ENCODE peak calls at places on chromosomes 12 and 14, in ten cellular contexts. N is endodermal cell; G is islet precursor cell; Z is mesendoderm; F is activated T-helper 1 cell treated with anti-CD3 and anti-CD28 coated beads, Interleukin-2, amount 50 U/mL, for 16 hours; B is T-cell; J is left kidney; Q is NCI-H1436; M is NCI-H1092; V is ACHN. H is an unnamed sample.

GRCh38 chr12:92297932-92298681 is 152.5 kb upstream of the BTG1 start:
- DNase-seq in N (no peak), G (no peak), Z (no peak), F (no peak), B (no peak), J (no peak), Q (no peak), M (no peak), V (no peak), H (no peak)

GRCh38 chr12:24081581-24081980 is 132.1 kb upstream of the SOX5 start:
- DNase-seq in N (no peak), G (no peak), Z (no peak), F (no peak), B (no peak), J (no peak), Q (no peak), M (no peak), V (no peak), H (no peak)

GRCh38 chr14:71322660-71323250 is 415.5 kb downstream of the PCNX1 start:
- DNase-seq in N (no peak), G (no peak), Z (peak), F (no peak), B (peak), J (peak), Q (no peak), M (no peak), V (peak), H (no peak)

GRCh38 chr14:80629606-80630005 is 311.9 kb downstream of the CEP128 start:
- DNase-seq in N (no peak), G (no peak), Z (no peak), F (no peak), B (no peak), J (no peak), Q (no peak), M (no peak), V (no peak), H (no peak)

GRCh38 chr12:51752490-51752889 is 96.0 kb downstream of the FIGNL2 start:
- DNase-seq in N (peak), G (peak), Z (peak), F (no peak), B (no peak), J (peak), Q (no peak), M (no peak), V (peak), H (no peak)

GRCh38 chr12:13603951-13604350 is 377.5 kb downstream of the GRIN2B start:
- DNase-seq in N (peak), G (no peak), Z (no peak), F (no peak), B (no peak), J (peak), Q (no peak), M (no peak), V (no peak), H (no peak)

GRCh38 chr14:36208690-36209278 is 32.3 kb upstream of the PTCSC3 start:
- DNase-seq in N (no peak), G (no peak), Z (no peak), F (no peak), B (no peak), J (no peak), Q (peak), M (peak), V (no peak), H (no peak)

GRCh38 chr12:118467576-118467975 is 91.2 kb downstream of the SUDS3 start:
- DNase-seq in N (peak), G (peak), Z (no peak), F (no peak), B (no peak), J (no peak), Q (no peak), M (no peak), V (no peak), H (no peak)

GRCh38 chr14:50373959-50374358 is 22.7 kb downstream of the CDKL1 start:
- DNase-seq in N (no peak), G (no peak), Z (no peak), F (no peak), B (no peak), J (no peak), Q (no peak), M (no peak), V (no peak), H (no peak)

GRCh38 chr12:91890742-91891141 is 254.9 kb downstream of the BTG1 start:
- DNase-seq in N (no peak), G (no peak), Z (no peak), F (no peak), B (no peak), J (no peak), Q (no peak), M (no peak), V (no peak), H (no peak)

GRCh38 chr12:32125455-32126084 is 18.9 kb downstream of the BICD1 start:
- DNase-seq in N (peak), G (no peak), Z (no peak), F (no peak), B (no peak), J (no peak), Q (no peak), M (no peak), V (no peak), H (no peak)

GRCh38 chr12:121858662-121859572 is at the start of gene HPD:
- DNase-seq in N (peak), G (peak), Z (peak), F (no peak), B (no peak), J (peak), Q (no peak), M (no peak), V (peak), H (no peak)

GRCh38 chr14:87131879-87132278 is 861.1 kb downstream of the GALC start:
- DNase-seq in N (no peak), G (peak), Z (peak), F (no peak), B (no peak), J (peak), Q (peak), M (no peak), V (no peak), H (no peak)

GRCh38 chr12:105220929-105221290 is 15.1 kb downstream of the APPL2 start:
- DNase-seq in N (no peak), G (no peak), Z (no peak), F (no peak), B (no peak), J (no peak), Q (no peak), M (no peak), V (no peak), H (no peak)

GRCh38 chr14:31294736-31295398 is 87.3 kb upstream of the HECTD1 start:
- DNase-seq in N (no peak), G (no peak), Z (no peak), F (no peak), B (no peak), J (no peak), Q (no peak), M (no peak), V (no peak), H (no peak)

GRCh38 chr14:104789752-104790743 is 5.5 kb downstream of the AKT1 start:
- DNase-seq in N (no peak), G (no peak), Z (no peak), F (no peak), B (no peak), J (no peak), Q (no peak), M (no peak), V (no peak), H (no peak)

GRCh38 chr14:69684461-69685183 is 73.2 kb downstream of the SUSD6 start:
- DNase-seq in N (no peak), G (no peak), Z (no peak), F (no peak), B (no peak), J (no peak), Q (no peak), M (no peak), V (no peak), H (no peak)

GRCh38 chr12:128694445-128694844 is 129.3 kb downstream of the SLC15A4 start:
- DNase-seq in N (peak), G (no peak), Z (no peak), F (no peak), B (no peak), J (no peak), Q (no peak), M (no peak), V (no peak), H (no peak)

GRCh38 chr14:101075801-101076413 is 172.4 kb upstream of the RTL1 start:
- DNase-seq in N (peak), G (peak), Z (no peak), F (no peak), B (no peak), J (no peak), Q (no peak), M (no peak), V (no peak), H (no peak)

GRCh38 chr12:3757261-3757660 is 4.4 kb upstream of the CRACR2A start:
- DNase-seq in N (no peak), G (peak), Z (no peak), F (no peak), B (no peak), J (no peak), Q (no peak), M (peak), V (no peak), H (no peak)

GRCh38 chr14:69532561-69533335 is 41.9 kb downstream of the CCDC177 start:
- DNase-seq in N (no peak), G (no peak), Z (no peak), F (no peak), B (no peak), J (no peak), Q (no peak), M (no peak), V (no peak), H (no peak)

H was measured in NCI-H187 treated with DMSO at 0.1 percent for 48 hours.